ENCODE peak calls at places on chromosome X, in eight cellular contexts. P, T, K, H, V, E, F and W are unnamed samples.
A peak's percentile ranks its signal among the peaks of the same experiment; 100 is the strongest.

GRCh38 chrX:136268051-136269048 is 17.1 kb upstream of the MAP7D3 start:
- DNase-seq in K (no peak), T (no peak), P (peak; percentile 30), F (no peak), H (peak; percentile 24), V (no peak), E (peak; percentile 69), W (no peak)

GRCh38 chrX:13248867-13249521 is 70.9 kb downstream of the ATXN3L start:
- DNase-seq in E (no peak), T (no peak), P (no peak), F (no peak), K (no peak), V (no peak), H (no peak), W (no peak)

GRCh38 chrX:18935893-18936292 is 48.0 kb downstream of the PHKA2 start:
- DNase-seq in E (no peak), P (no peak), V (no peak), F (no peak), H (no peak), K (no peak), T (no peak), W (no peak)

GRCh38 chrX:123859409-123859827 is 435 bp upstream of the XIAP start:
- DNase-seq in P (no peak), V (no peak), F (peak; percentile 71), E (peak; percentile 69), K (no peak), H (no peak), T (no peak), W (no peak)

GRCh38 chrX:134933248-134933647 is 57.5 kb upstream of the SMIM10 start:
- DNase-seq in K (no peak), V (no peak), E (no peak), H (no peak), T (no peak), F (no peak), P (no peak), W (no peak)

GRCh38 chrX:43861750-43862149 is 20.5 kb downstream of the MAOB start:
- DNase-seq in V (no peak), P (no peak), E (no peak), F (no peak), T (no peak), H (no peak), K (no peak), W (no peak)

GRCh38 chrX:100600769-100601168 is 16.0 kb downstream of the TNMD start:
- DNase-seq in E (peak; percentile 1), H (no peak), P (no peak), F (no peak), V (no peak), K (no peak), T (no peak), W (no peak)

GRCh38 chrX:119399772-119400101 is 601 bp downstream of the SLC25A43 start:
- DNase-seq in H (no peak), P (no peak), T (no peak), V (no peak), K (no peak), E (no peak), F (no peak), W (no peak)

GRCh38 chrX:129472116-129472515 is 51.2 kb downstream of the SMARCA1 start:
- DNase-seq in T (no peak), K (no peak), V (no peak), H (no peak), E (no peak), F (no peak), P (no peak), W (peak; percentile 10)

GRCh38 chrX:31706456-31706855 is 634.6 kb upstream of the FTHL17 start:
- DNase-seq in T (no peak), V (peak; percentile 1), E (no peak), H (no peak), P (no peak), F (no peak), K (no peak), W (no peak)

GRCh38 chrX:105821471-105822081 is 763 bp upstream of the NRK start:
- DNase-seq in F (no peak), H (no peak), V (no peak), P (peak; percentile 11), E (no peak), K (peak; percentile 4), T (peak; percentile 55), W (peak; percentile 23)

GRCh38 chrX:48864210-48864609 is 28.8 kb upstream of the PCSK1N start:
- DNase-seq in F (no peak), P (no peak), T (no peak), H (no peak), K (peak; percentile 13), E (no peak), V (peak; percentile 45), W (no peak)

GRCh38 chrX:154019633-154020499 is at the start of gene IRAK1:
- DNase-seq in F (peak; percentile 52), V (no peak), K (no peak), T (peak; percentile 92), H (peak; percentile 77), P (peak; percentile 53), E (peak; percentile 58), W (no peak)

GRCh38 chrX:17567821-17568220 is 169.5 kb upstream of the SCML1 start:
- DNase-seq in P (no peak), V (no peak), T (no peak), E (no peak), F (no peak), H (no peak), K (no peak), W (no peak)

GRCh38 chrX:155027509-155028066 is 944 bp downstream of the FUNDC2 start:
- DNase-seq in T (no peak), P (peak; percentile 63), E (peak; percentile 41), H (no peak), V (peak; percentile 61), K (no peak), F (no peak), W (no peak)

GRCh38 chrX:155026420-155026726 is 271 bp upstream of the FUNDC2 start:
- DNase-seq in E (no peak), V (no peak), K (no peak), F (no peak), H (no peak), T (no peak), P (no peak), W (no peak)

GRCh38 chrX:155026727-155027508 is at the start of gene FUNDC2:
- DNase-seq in K (peak; percentile 79), P (peak; percentile 96), F (peak; percentile 93), H (peak; percentile 87), V (peak; percentile 73), E (peak; percentile 96), T (peak; percentile 98), W (peak; percentile 80)

GRCh38 chrX:155028192-155028591 is 1.5 kb downstream of the FUNDC2 start:
- DNase-seq in K (no peak), H (no peak), E (peak; percentile 15), F (no peak), V (no peak), P (no peak), T (no peak), W (no peak)

DNA sequence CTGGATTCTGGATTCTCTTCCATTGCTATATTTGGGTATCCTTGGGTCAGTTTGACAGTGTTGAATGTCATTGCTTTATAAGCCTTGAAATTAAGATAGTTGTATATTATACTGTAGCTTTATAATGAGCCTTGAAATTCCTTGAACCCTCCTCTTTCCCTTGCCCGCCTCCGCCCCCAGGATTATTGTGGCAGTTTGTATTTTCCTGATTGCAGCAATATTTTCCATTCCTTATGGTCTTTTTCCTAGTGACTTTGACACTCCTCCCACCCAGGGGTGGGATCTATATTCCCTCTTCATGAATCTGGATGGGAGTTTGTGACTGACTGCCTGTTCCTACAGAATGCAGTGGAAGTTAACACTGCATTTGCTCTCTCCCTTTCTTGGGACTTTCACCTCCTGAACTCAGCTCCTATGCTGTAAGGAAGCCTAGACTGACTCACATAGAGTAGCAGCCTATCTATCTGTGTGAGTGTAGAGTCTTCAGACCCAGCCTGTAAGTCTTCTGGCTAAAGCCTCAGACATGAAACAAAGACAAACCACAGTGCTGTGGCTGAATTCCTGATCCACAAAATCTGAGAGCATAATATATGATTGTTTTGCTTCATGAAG is 2.2 kb downstream of the FUNDC2 start:
- DNase-seq in F (no peak), K (no peak), H (no peak), E (no peak), V (no peak), P (peak; percentile 18), T (no peak), W (no peak)
- H3K4me3 ChIP-seq in F (peak overlapping the region; percentile 72), K (no peak overlapping the region), H (no peak overlapping the region), E (peak overlapping the region; percentile 85), V (no peak overlapping the region), P (no peak overlapping the region), T (no peak overlapping the region), W (no peak overlapping the region)

DNA sequence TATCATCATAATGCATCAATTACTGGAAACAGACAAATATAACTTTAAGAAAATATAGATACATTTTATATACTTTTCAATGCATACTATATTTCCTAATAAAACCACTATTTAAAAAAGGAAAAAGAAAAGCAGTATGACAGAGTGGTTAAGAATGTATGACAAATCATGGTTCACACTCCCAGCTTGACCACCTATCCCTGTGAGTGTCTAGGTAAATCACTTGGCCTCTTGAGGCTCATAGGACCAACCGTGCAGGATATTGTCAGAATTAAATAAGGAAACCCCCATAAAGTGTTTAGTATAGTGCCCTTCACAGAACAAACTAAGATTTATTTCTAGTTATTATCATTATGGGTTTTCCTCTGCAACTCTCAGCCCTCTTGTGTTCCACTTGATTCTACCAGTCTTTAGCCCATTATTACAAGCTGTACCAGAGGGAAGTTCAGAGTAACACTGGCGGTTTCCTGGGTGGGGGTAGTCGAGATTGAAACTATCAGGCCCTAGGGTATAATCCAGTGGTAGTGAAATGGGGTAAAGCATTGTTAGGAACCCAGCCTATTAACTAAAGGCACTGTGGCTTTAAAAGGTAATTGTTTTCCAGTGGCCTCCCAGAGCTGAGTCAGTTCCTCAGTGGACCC is 55.5 kb upstream of the PAK3 start:
- DNase-seq in F (no peak), V (no peak), T (no peak), H (no peak), E (no peak), K (no peak), P (no peak), W (peak; percentile 16)
- H3K4me3 ChIP-seq in F (no peak overlapping the region), V (no peak overlapping the region), T (no peak overlapping the region), H (no peak overlapping the region), E (no peak overlapping the region), K (no peak overlapping the region), P (no peak overlapping the region), W (no peak overlapping the region)

GRCh38 chrX:131745942-131746489 is 202.1 kb downstream of the OR13H1 start:
- DNase-seq in P (no peak), E (no peak), K (no peak), F (no peak), T (no peak), V (no peak), H (no peak), W (no peak)
- H3K4me3 ChIP-seq in P (no peak overlapping the region), E (peak overlapping the region; percentile 37), K (no peak overlapping the region), F (no peak overlapping the region), T (peak overlapping the region; percentile 54), V (no peak overlapping the region), H (no peak overlapping the region), W (no peak overlapping the region)

DNA sequence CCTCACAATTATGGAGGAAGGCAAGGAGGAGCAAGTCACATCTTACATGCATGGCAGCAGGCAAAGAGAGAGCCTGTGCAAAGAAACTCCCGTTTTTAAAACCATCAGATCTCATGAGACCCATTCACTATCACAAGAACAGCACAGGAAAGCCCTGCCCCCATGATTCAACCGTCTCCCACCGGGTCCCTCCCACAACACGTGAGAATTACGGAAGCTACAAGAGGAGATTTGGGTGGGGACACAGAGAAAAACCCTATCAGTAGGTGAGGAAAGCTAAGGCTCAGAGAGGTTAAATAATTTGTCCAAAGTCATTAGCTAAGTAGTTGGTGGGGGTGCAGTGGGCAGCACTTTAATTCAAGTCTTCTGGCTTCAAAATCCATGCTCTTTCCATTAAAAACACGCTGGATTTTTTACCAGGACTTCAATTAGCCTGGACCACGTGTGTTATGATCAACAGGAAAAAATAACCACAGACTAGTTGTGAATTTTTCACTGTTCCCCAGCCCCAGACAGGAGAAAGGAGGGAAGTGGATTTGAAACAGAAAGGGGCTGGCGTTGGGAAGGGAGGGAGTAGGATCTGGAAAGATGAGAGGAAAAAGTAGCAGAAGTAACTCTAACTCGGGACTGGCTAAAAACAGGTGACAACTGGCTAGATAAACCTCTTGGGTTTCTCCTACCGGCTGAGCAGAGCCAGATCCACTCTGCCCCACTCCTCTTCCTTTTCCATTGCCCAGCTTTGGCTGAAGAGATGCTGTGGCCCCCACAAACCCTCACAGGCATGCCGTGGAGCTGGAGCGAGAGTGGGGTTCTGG is 986 bp downstream of the MTMR8 start:
- DNase-seq in K (no peak), T (no peak), P (no peak), F (no peak), V (no peak), H (peak; percentile 18), E (peak; percentile 6), W (no peak)
- H3K4me3 ChIP-seq in K (no peak overlapping the region), T (peak overlapping the region; percentile 63), P (no peak overlapping the region), F (peak overlapping the region; percentile 72), V (no peak overlapping the region), H (peak overlapping the region; percentile 66), E (peak overlapping the region; percentile 82), W (peak overlapping the region; percentile 37)